ENCODE peak calls at places on chromosomes 7 and 10, in five cellular contexts. M, N, R, Z and G are unnamed samples.

GRCh38 chr10:124359336-124359832 is 59.3 kb downstream of the OAT start:
- DNase-seq in M (no peak), N (no peak), R (no peak), Z (no peak), G (no peak)

GRCh38 chr7:155868955-155869783 is 56.9 kb upstream of the SHH start:
- DNase-seq in M (peak), N (no peak), R (peak), Z (no peak), G (no peak)

GRCh38 chr10:46523119-46523880 is 33.2 kb downstream of the GPRIN2 start:
- DNase-seq in M (peak), N (no peak), R (peak), Z (no peak), G (no peak)

GRCh38 chr7:157964521-157964920 is 623.1 kb downstream of the PTPRN2 start:
- DNase-seq in M (no peak), N (no peak), R (no peak), Z (no peak), G (no peak)

GRCh38 chr7:34330308-34330707 is 327.7 kb upstream of the NPSR1 start:
- DNase-seq in M (no peak), N (no peak), R (no peak), Z (no peak), G (no peak)

GRCh38 chr7:118305686-118306085 is 81.2 kb downstream of the ANKRD7 start:
- DNase-seq in M (no peak), N (no peak), R (no peak), Z (no peak), G (no peak)

GRCh38 chr7:43559171-43559938 is 23.6 kb upstream of the STK17A start:
- DNase-seq in M (no peak), N (no peak), R (no peak), Z (no peak), G (no peak)

GRCh38 chr10:118798186-118798811 is 43.5 kb upstream of the CACUL1 start:
- DNase-seq in M (no peak), N (no peak), R (peak), Z (no peak), G (no peak)

GRCh38 chr10:21807162-21807561 is 196.4 kb downstream of the DNAJC1 start:
- DNase-seq in M (no peak), N (peak), R (no peak), Z (no peak), G (no peak)